ENCODE peak calls at places on chromosomes 6 and 20, in four cellular contexts. Z is HepG2, S is K562, L is GM12878. M is an unnamed sample.

GRCh38 chr6:94065707-94066337 is 646.5 kb upstream of the EPHA7 start:
- DNase-seq in Z (no peak), S (no peak), L (no peak), M (no peak)

GRCh38 chr20:44233436-44234016 is 13.6 kb upstream of the GDAP1L1 start:
- DNase-seq in Z (no peak), S (no peak), L (no peak), M (no peak)

GRCh38 chr6:130033999-130034814 is 15.8 kb downstream of the L3MBTL3 start:
- DNase-seq in Z (no peak), S (peak), L (no peak), M (peak)

GRCh38 chr6:170062209-170062903 is 228.5 kb downstream of the DLL1 start:
- DNase-seq in Z (no peak), S (no peak), L (no peak), M (no peak)

GRCh38 chr6:43456737-43457126 is 1.4 kb upstream of the DLK2 start:
- DNase-seq in Z (no peak), S (peak), L (no peak), M (no peak)

GRCh38 chr6:149815788-149816187 is 48.4 kb downstream of the LRP11 start:
- DNase-seq in Z (no peak), S (no peak), L (no peak), M (no peak)

GRCh38 chr6:47727391-47727790 is 29.0 kb downstream of the ADGRF4 start:
- DNase-seq in Z (no peak), S (no peak), L (no peak), M (no peak)

GRCh38 chr20:16803965-16804792 is 56.0 kb downstream of the OTOR start:
- DNase-seq in Z (peak), S (peak), L (no peak), M (peak)

GRCh38 chr6:151485616-151486015 is 8.2 kb upstream of the CCDC170 start:
- DNase-seq in Z (no peak), S (no peak), L (no peak), M (no peak)

GRCh38 chr6:168459572-168459971 is 18.6 kb downstream of the SMOC2 start:
- DNase-seq in Z (no peak), S (no peak), L (no peak), M (no peak)
- TF ChIP-seq FOXM1 in Z (no peak), S (no peak), L (no peak), M (no peak)

DNA sequence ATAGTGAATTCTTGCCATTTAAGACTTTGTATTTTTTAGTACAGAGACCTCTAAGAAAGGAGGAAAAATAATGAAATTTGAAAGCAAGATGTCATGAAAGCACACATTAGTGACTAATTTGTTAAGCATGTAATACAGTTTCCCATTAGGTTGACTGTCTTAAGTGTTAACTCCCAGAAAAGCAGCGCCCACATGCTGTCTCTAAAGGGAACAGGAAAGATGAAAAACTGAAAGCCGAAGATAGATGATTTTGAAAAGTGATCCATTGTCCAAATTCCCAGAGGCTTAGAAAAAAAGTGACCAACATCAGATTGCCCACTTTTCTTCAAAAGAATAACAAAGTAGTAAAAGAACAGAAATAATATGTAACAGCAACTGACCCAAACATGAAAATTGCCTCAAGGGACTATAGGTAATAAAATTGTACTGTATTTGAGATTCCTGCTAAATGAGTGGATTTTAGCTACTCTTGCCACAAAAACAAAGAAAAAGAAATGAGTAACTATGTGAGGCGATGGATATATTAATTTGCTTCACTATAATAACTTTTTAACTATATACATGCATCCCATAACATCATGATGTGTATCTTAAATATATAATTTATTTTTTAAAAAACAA is 83.2 kb upstream of the OGFRL1 start:
- DNase-seq in Z (no peak), S (no peak), L (no peak), M (no peak)
- TF ChIP-seq SP1 in Z (no peak), S (no peak), L (no peak), M (no peak)

GRCh38 chr20:53522026-53522425 is 71.6 kb downstream of the ZNF217 start:
- DNase-seq in Z (no peak), S (no peak), L (no peak), M (no peak)

GRCh38 chr20:53513489-53514298 is 79.9 kb downstream of the ZNF217 start:
- DNase-seq in Z (peak), S (no peak), L (no peak), M (no peak)

GRCh38 chr20:53515749-53516148 is 77.9 kb downstream of the ZNF217 start:
- DNase-seq in Z (peak), S (no peak), L (no peak), M (no peak)

GRCh38 chr20:53513168-53513488 is 80.5 kb downstream of the ZNF217 start:
- DNase-seq in Z (no peak), S (no peak), L (no peak), M (no peak)

DNA sequence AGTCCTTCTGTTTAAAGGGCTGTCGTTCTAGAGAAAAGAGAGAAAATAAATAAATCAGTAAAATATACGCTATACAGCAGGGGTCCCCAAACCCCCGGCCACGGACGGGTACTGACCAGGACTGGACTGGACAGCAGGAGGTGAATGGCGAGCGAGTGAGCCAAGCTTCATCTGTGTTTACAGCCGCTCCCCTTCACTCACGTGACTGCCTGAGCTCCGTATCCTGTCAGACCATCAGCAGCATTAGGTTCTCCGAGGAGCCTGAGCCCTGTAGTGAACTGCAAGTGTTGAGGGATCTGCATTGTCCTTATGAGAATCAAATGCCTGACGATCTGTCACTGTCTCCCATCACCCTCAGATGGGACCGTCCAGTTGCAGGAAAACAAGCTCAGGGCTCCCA is 76.5 kb downstream of the ZNF217 start:
- DNase-seq in Z (peak), S (no peak), L (no peak), M (no peak)
- TF ChIP-seq FOXM1 in Z (no peak), S (no peak), L (no peak), M (no peak)

DNA sequence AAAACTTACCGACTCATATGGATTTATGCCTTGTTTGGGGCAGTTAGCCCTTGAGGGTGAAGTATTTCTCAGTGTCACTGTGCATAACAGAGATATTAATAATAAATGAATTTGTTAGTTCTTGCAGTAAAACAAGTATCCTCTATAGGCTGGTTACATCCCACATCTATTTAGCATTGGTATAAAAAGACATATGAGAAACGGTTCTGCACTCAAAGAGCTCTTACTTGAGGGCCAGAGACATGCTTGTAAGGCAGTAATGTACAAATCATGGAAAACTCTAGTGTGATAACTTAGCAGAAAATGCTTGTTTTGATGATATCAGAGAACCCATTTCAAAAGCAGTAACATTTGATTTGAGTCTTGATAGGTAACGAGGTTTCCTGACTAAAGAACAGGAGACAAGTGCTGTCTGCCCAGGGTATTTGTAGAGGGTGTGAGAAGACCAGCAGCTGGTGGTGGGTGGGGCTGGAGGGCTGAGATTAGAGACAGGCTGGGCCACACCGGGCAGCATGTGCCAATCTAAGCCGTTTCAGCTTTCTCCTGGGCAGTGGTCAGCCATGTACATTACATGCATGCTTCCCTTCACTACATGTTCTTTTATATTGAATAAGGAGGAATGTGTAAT is 46.3 kb downstream of the TULP4 start:
- DNase-seq in Z (no peak), S (no peak), L (no peak), M (no peak)
- TF ChIP-seq SP1 in Z (no peak), S (no peak), L (no peak), M (no peak)

DNA sequence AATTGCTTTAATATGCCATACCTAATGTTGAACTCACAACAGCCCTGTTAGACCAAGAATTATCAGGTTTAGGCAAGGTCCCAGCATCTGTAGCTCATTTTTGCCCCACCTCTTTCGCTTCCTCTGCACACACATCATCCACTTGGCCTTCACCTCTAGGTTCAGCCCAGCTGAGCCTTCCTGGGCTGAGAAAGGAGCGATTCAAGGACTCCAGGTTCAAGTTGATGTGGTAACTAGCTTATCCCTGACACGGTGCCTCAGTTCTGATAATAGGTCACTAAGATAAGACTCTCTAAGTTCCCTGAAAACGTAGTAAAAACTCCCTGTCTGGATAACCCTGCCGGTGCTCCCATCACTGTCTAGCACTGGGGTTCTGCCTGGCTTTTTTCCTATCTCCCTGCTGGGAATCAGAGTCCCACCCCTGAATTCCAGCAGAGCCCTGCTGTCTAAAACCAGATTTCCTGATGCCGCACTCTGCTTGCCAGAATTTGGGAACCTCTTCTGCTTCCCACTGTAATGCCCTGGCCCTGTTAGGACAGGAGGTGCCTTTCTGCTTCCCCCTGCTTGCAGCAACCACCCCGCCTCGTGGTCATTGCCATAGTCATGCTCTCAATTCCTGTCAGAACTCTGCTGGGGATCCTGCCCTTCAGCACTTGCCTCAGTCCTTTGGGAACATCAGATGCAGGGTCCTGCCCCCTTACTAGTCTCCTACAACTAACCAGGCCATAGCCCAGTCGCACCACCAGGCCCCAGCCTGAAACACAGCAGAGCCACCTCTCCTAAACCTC is 47.6 kb downstream of the ALDH8A1 start:
- DNase-seq in Z (no peak), S (no peak), L (no peak), M (no peak)
- TF ChIP-seq FOXM1 in Z (no peak), S (no peak), L (no peak), M (no peak)

GRCh38 chr20:40863337-40863919 is 165.2 kb upstream of the TOP1 start:
- DNase-seq in Z (no peak), S (no peak), L (no peak), M (no peak)

GRCh38 chr20:40856653-40857052 is 167.6 kb upstream of the MAFB start:
- DNase-seq in Z (no peak), S (no peak), L (no peak), M (no peak)

GRCh38 chr20:40864470-40864869 is 164.2 kb upstream of the TOP1 start:
- DNase-seq in Z (no peak), S (no peak), L (no peak), M (no peak)

GRCh38 chr20:40861427-40862008 is 167.1 kb upstream of the TOP1 start:
- DNase-seq in Z (no peak), S (no peak), L (no peak), M (no peak)

DNA sequence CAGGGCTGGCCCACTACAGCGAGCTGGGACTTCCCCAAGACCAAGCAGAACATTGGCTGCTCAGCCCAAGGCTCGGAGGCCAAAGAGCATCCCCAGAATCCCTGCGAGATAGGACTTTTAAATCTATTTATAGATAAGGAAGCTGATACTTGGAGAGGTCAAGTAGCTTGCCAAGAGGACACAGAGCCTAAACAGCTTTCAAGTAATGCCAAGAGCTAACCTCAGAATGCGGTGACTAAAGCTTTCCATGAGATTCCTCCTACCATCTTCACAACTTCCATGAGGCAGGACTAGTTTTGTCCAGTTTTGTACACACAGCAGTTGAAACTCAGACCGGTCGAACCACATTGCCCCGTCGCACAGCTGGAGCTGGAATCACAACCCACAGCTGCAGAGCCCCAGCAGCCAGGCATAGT is 168.1 kb upstream of the TOP1 start:
- DNase-seq in Z (no peak), S (no peak), L (no peak), M (no peak)
- TF ChIP-seq SP1 in Z (no peak), S (no peak), L (no peak), M (no peak)

GRCh38 chr6:147467463-147467862 is 41.0 kb upstream of the SAMD5 start:
- DNase-seq in Z (no peak), S (no peak), L (no peak), M (no peak)

GRCh38 chr6:147463651-147464050 is 44.8 kb upstream of the SAMD5 start:
- DNase-seq in Z (no peak), S (no peak), L (no peak), M (no peak)

GRCh38 chr6:147468634-147469033 is 39.9 kb upstream of the SAMD5 start:
- DNase-seq in Z (no peak), S (no peak), L (no peak), M (peak)

DNA sequence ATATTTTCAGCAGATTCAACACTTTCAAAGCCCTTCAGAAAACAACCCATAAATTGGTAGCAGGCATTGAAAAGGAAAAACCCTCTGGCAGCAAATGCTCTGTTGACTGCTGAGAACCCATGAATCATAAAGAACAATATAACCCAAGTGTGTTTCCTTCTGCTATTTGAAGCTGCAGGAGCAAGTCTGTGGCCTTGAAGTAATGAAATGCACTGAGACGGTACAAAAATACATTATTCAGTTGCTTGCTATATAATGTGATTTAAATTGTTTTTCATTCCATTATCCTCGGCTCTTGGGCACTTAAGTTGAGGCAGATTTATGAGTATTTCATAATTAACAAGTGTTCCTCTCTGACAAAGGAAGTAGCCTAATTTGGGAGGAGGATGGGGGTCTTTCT is 40.6 kb upstream of the SAMD5 start:
- DNase-seq in Z (no peak), S (no peak), L (no peak), M (no peak)
- TF ChIP-seq FOXM1 in Z (no peak), S (no peak), L (no peak), M (no peak)

M was measured in HEK293T.